ENCODE peak calls at places on chromosomes 12 and 14, in six cellular contexts. M, D, C, A, L and Y are unnamed samples.

GRCh38 chr12:64696065-64696741 is 63.0 kb downstream of the GNS start:
- DNase-seq in C (no peak), M (no peak), A (no peak), L (peak), D (peak), Y (no peak)

GRCh38 chr12:113007166-113007565 is 28.8 kb downstream of the OAS2 start:
- DNase-seq in C (no peak), A (no peak), D (peak), L (peak), M (no peak), Y (no peak)

GRCh38 chr12:124361074-124361965 is 66.4 kb downstream of the RFLNA start:
- DNase-seq in M (peak), L (no peak), A (no peak), C (no peak), D (no peak), Y (no peak)

GRCh38 chr12:49364989-49365388 is 2.3 kb upstream of the SPATS2 start:
- DNase-seq in D (no peak), A (no peak), L (peak), C (no peak), M (no peak), Y (no peak)

GRCh38 chr12:28035483-28035882 is 63.0 kb upstream of the PTHLH start:
- DNase-seq in C (no peak), A (no peak), M (no peak), D (no peak), L (peak), Y (no peak)

GRCh38 chr12:66563220-66563619 is 115.7 kb downstream of the GRIP1 start:
- DNase-seq in L (no peak), M (no peak), D (no peak), A (no peak), C (no peak), Y (no peak)

GRCh38 chr14:91519239-91520036 is 9.3 kb upstream of the PPP4R3A start:
- DNase-seq in C (no peak), A (no peak), L (no peak), D (peak), M (no peak), Y (no peak)

GRCh38 chr12:122021822-122022392 is at the start of gene BCL7A:
- DNase-seq in A (peak), D (peak), C (peak), M (peak), L (peak), Y (peak)

GRCh38 chr12:38120438-38120837 is 196.1 kb upstream of the ALG10B start:
- DNase-seq in A (no peak), D (no peak), L (no peak), C (no peak), M (no peak), Y (no peak)

GRCh38 chr14:92729632-92730358 is 18.6 kb downstream of the LGMN start:
- DNase-seq in D (no peak), M (no peak), C (no peak), L (peak), A (no peak), Y (peak)

GRCh38 chr12:132444957-132445883 is 44.7 kb upstream of the FBRSL1 start:
- DNase-seq in A (peak), L (no peak), D (no peak), C (no peak), M (no peak), Y (peak)

GRCh38 chr12:125356111-125356510 is 290.9 kb downstream of the AACS start:
- DNase-seq in M (no peak), A (no peak), D (no peak), C (no peak), L (no peak), Y (no peak)

DNA sequence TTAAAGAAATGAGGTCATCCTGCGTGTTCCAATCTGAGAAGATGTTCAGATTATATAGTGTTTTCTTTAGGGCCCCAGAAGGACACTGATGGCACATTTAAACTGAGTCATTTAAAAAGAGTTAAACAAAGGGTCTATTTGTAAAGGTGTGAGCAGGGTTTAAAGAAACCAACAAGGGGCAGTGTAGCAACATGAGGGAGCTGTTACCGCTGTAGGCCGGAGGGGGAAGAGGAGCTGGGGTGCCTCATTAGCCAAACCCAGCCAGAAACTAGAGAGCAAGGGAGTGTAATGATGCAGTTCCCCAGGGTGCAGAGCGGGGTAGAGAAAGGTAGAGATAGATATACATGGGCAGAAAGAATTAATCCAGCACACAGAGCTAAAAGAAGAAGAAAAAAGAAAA is 160.4 kb downstream of the TBX5 start:
- DNase-seq in C (no peak), M (no peak), L (no peak), A (no peak), D (no peak), Y (no peak)
- TF ChIP-seq CTCF in C (no peak), M (no peak), L (peak), A (no peak), D (no peak), Y (no peak)

GRCh38 chr12:101620762-101621133 is 26.0 kb downstream of the MYBPC1 start:
- DNase-seq in M (no peak), A (no peak), C (no peak), D (no peak), L (no peak), Y (no peak)
- TF ChIP-seq CTCF in M (no peak), A (no peak), C (no peak), D (no peak), L (no peak), Y (no peak)

GRCh38 chr12:120625557-120626419 is 14.6 kb upstream of the CABP1 start:
- DNase-seq in D (no peak), C (no peak), L (no peak), M (no peak), A (no peak), Y (no peak)
- TF ChIP-seq CTCF in D (peak), C (peak), L (no peak), M (no peak), A (no peak), Y (peak)

GRCh38 chr12:59652098-59652497 is 56.3 kb downstream of the SLC16A7 start:
- DNase-seq in A (no peak), D (no peak), M (no peak), C (no peak), L (no peak), Y (no peak)

GRCh38 chr12:59654061-59654460 is 58.2 kb downstream of the SLC16A7 start:
- DNase-seq in L (no peak), C (no peak), M (no peak), A (no peak), D (no peak), Y (no peak)

GRCh38 chr12:59649203-59649602 is 53.4 kb downstream of the SLC16A7 start:
- DNase-seq in A (no peak), D (peak), M (no peak), C (no peak), L (peak), Y (no peak)

GRCh38 chr12:59651230-59651920 is 55.5 kb downstream of the SLC16A7 start:
- DNase-seq in L (peak), M (no peak), A (no peak), D (peak), C (no peak), Y (no peak)

DNA sequence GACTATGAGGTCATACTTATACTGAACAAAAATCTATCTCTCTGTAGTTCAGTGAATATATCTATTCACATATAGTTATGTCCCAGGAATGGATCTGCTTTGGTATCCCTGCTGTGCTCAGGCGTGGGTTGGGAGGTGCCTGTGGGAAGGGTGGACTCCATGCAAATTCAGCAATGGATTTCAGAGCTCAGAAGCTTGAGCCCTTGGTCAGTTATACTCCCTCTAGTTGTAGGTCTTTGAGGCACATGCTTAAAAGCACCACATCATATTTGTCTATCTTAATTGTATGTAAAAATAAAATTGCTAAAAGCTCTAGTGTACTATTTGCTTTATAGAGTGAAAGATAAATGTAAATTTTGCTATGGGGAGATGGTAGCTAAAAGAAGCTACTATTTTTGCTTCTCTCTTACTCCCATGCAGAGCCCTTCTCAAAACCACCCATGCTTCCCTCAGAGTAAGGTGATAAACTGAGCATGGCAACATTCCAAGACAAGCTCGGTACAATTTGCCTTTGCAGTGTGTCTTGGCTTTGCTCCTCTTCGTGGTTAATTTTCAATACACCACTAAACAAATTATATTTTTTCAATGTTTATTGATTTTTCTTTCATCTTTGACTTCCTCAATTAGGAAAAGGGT is 54.9 kb downstream of the SLC16A7 start:
- DNase-seq in A (no peak), D (no peak), C (no peak), M (no peak), L (peak), Y (no peak)
- TF ChIP-seq CTCF in A (no peak), D (no peak), C (no peak), M (no peak), L (peak), Y (no peak)

DNA sequence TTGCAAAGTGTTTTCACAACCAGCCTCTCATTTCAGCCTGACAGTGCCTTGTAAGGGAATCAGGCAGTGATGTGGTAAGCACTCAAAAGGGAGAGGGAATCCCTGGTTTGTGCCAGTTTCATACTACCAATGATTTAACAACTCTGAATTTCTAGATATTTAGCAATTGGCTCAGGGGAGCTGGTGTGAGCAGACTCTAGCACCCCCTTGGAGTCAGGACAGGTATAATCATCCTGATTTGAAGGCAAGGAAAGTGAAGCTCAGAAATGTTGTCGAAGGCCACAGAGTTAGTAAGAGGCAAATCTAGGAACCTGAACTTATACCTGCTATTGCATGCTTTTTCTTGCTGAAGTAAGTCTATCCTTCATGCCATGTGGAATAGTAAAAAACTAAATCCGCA is 63.1 kb upstream of the DACT1 start:
- DNase-seq in M (no peak), A (no peak), C (no peak), D (no peak), L (no peak), Y (no peak)
- TF ChIP-seq CTCF in M (no peak), A (no peak), C (no peak), D (no peak), L (no peak), Y (no peak)

DNA sequence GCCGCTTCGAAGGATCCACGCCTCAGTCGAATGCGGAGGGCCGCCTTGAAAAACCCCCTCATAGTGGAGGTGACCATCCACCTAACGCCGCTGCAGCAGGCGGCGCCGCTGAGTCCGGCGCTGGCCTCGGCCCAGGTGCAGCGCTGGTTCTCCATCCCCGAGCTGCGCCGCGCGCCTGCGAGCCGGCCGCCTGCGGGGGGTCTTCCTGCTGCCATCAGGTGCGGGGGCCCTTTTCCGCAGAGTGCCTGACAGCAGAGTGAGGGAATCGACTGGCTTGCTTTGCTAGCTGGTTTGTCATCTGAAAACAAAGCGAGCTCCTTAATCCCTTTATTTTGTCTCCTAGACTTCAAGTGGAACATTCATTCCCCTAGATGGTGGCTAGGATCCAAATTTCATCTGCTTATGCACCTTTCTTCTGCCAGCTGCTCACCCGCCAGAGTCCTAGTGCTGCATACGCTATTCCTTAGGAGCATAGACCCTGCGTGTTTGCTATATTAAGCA is 10.4 kb upstream of the DNAL1 start:
- DNase-seq in D (no peak), C (peak), A (peak), M (peak), L (peak), Y (peak)
- TF ChIP-seq CTCF in D (no peak), C (peak), A (no peak), M (peak), L (no peak), Y (peak)

DNA sequence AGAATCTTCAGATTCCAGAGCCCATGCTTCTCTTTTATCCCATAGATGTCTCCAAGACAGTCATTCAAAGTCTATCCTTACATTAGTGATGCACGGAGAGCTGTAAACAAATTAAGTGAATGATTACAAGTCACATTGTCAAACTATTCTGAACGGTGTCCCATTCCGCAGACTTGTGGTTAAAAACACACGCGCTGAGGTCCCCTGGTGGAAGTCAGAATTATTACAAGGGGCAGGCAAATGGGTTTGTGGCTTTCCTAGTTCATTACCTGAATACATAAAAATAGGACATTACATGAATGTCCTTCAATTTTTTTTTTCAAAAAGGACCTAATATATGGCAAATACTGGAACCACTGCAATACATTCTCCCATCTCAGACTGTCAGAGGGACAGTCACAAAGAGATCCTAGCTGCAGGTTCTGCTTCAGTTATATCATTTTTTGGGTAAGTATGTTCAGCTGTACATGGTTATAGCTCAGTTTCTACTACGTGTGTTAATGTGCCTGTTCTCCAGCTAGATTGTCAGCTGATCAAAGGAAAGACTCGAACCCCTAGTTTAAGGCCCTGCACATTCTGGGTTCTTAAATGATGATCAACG is 53.1 kb upstream of the STON2 start:
- DNase-seq in A (peak), M (peak), C (peak), L (peak), D (peak), Y (peak)
- TF ChIP-seq CTCF in A (peak), M (peak), C (peak), L (peak), D (peak), Y (peak)